ENCODE peak calls at places on chromosomes 1 and 21, in ten cellular contexts. V is T47D; B is iPS DF 6.9; L is BJ; D is stimulated activated CD8-positive, alpha-beta memory T cell treated with anti-CD3 and anti-CD28 coated beads, Interleukin-4, amount 100 ng/mL, for 24 hours; O is activated T-cell treated with anti-CD3 and anti-CD28 coated beads, Interleukin-2, amount 50 U/mL, for 24 hours; F is heart right ventricle; T is T-helper 9 cell; I is GOT3; E is germinal center. H is an unnamed sample.

GRCh38 chr1:46184920-46185658 is 8.8 kb upstream of the P3R3URF start:
- DNase-seq in V (no peak), D (peak), T (no peak), O (peak), I (no peak), F (no peak), E (no peak), L (no peak), B (no peak), H (no peak)

GRCh38 chr1:218760601-218761570 is 412.8 kb upstream of the LYPLAL1 start:
- DNase-seq in F (no peak), L (no peak), I (no peak), D (no peak), V (no peak), E (no peak), B (no peak), T (no peak), O (no peak), H (no peak)

GRCh38 chr1:29837306-29837646 is 601.0 kb downstream of the PTPRU start:
- DNase-seq in L (no peak), T (no peak), B (no peak), F (no peak), V (no peak), D (no peak), O (no peak), I (no peak), E (no peak), H (no peak)

GRCh38 chr1:61358770-61359455 is 276.6 kb downstream of the NFIA start:
- DNase-seq in V (no peak), E (no peak), L (no peak), F (no peak), B (no peak), T (no peak), D (no peak), O (no peak), I (no peak), H (no peak)

GRCh38 chr1:2297246-2298011 is 69.3 kb downstream of the SKI start:
- DNase-seq in E (no peak), F (no peak), D (no peak), I (no peak), T (no peak), O (no peak), V (no peak), L (no peak), B (no peak), H (no peak)

GRCh38 chr1:220734571-220735326 is 13.4 kb upstream of the MTARC2 start:
- DNase-seq in E (no peak), V (peak), D (no peak), B (no peak), O (no peak), L (peak), F (no peak), I (no peak), T (no peak), H (no peak)

GRCh38 chr21:26107439-26107838 is 63.1 kb downstream of the APP start:
- DNase-seq in B (no peak), O (no peak), I (no peak), T (no peak), D (no peak), V (no peak), L (no peak), E (no peak), F (no peak), H (no peak)

GRCh38 chr1:223846668-223847007 is 891 bp upstream of the TP53BP2 start:
- DNase-seq in D (no peak), I (no peak), F (peak), T (no peak), B (no peak), V (no peak), E (no peak), L (no peak), O (peak), H (no peak)

GRCh38 chr21:38903578-38904193 is 98.0 kb downstream of the ETS2 start:
- DNase-seq in T (no peak), L (no peak), D (no peak), O (no peak), B (no peak), F (no peak), I (no peak), V (no peak), E (no peak), H (no peak)

GRCh38 chr1:1343811-1344421 is 5.3 kb downstream of the DVL1 start:
- DNase-seq in L (no peak), B (no peak), I (no peak), E (no peak), V (no peak), O (no peak), T (no peak), F (no peak), D (no peak), H (no peak)

GRCh38 chr1:200938955-200939354 is 44.3 kb downstream of the INAVA start:
- DNase-seq in E (no peak), T (no peak), F (no peak), I (no peak), L (no peak), B (no peak), V (no peak), O (no peak), D (no peak), H (no peak)

GRCh38 chr1:16718908-16719533 is 21.3 kb upstream of the RNU1-4 start:
- DNase-seq in D (no peak), E (peak), B (no peak), T (no peak), L (no peak), O (peak), I (no peak), F (no peak), V (no peak), H (no peak)

GRCh38 chr1:230964896-230965295 is 13.8 kb downstream of the TTC13 start:
- DNase-seq in F (no peak), O (no peak), B (no peak), L (no peak), T (no peak), E (no peak), I (no peak), V (no peak), D (no peak), H (no peak)

H was measured in naive B cell.